ENCODE peak calls at places on chromosomes 5 and 9, in nine cellular contexts. N is BJ; H is T-helper 2 cell; O is HEK293T; P is CD4-positive, CD25-positive, alpha-beta regulatory T cell; Q is activated CD8-positive, alpha-beta memory T cell treated with anti-CD3 and anti-CD28 coated beads for 1 hour; Z is omental fat pad; D is AG08395; U is NCI-H1092. G is an unnamed sample.

GRCh38 chr5:36575367-36575781 is 31.0 kb upstream of the SLC1A3 start:
- DNase-seq in N (no peak), H (no peak), O (no peak), P (no peak), Q (no peak), Z (no peak), D (peak), U (no peak), G (peak)

GRCh38 chr5:179733764-179734126 is 1.1 kb downstream of the MAML1 start:
- DNase-seq in N (no peak), H (no peak), O (no peak), P (no peak), Q (no peak), Z (no peak), D (peak), U (no peak), G (peak)

GRCh38 chr9:21611896-21612295 is 129.8 kb upstream of the IFNE start:
- DNase-seq in N (no peak), H (peak), O (no peak), P (no peak), Q (no peak), Z (no peak), D (no peak), U (no peak), G (no peak)

GRCh38 chr9:72443855-72444254 is 77.6 kb upstream of the TMC1 start:
- DNase-seq in N (no peak), H (no peak), O (no peak), P (no peak), Q (no peak), Z (no peak), D (no peak), U (no peak), G (no peak)

GRCh38 chr9:124005372-124005771 is 6.2 kb upstream of the LHX2 start:
- DNase-seq in N (no peak), H (no peak), O (no peak), P (no peak), Q (no peak), Z (no peak), D (no peak), U (no peak), G (no peak)

GRCh38 chr9:99873531-99873930 is 32.9 kb upstream of the STX17 start:
- DNase-seq in N (peak), H (no peak), O (no peak), P (no peak), Q (no peak), Z (no peak), D (peak), U (no peak), G (peak)

GRCh38 chr5:165565921-165566320 is 2060.5 kb downstream of the MAT2B start:
- DNase-seq in N (no peak), H (no peak), O (no peak), P (no peak), Q (no peak), Z (no peak), D (no peak), U (no peak), G (no peak)

GRCh38 chr5:177116631-177117373 is 16.8 kb upstream of the NSD1 start:
- DNase-seq in N (no peak), H (peak), O (no peak), P (peak), Q (peak), Z (peak), D (peak), U (no peak), G (peak)

GRCh38 chr5:157649091-157649490 is 3.1 kb downstream of the SOX30 start:
- DNase-seq in N (no peak), H (no peak), O (no peak), P (no peak), Q (no peak), Z (no peak), D (no peak), U (no peak), G (no peak)

GRCh38 chr9:80061940-80062339 is 490.2 kb downstream of the TLE4 start:
- DNase-seq in N (peak), H (no peak), O (no peak), P (no peak), Q (no peak), Z (no peak), D (peak), U (no peak), G (peak)

GRCh38 chr5:175246242-175246891 is 197.6 kb downstream of the DRD1 start:
- DNase-seq in N (peak), H (no peak), O (no peak), P (no peak), Q (no peak), Z (no peak), D (peak), U (no peak), G (peak)

GRCh38 chr5:179766021-179766725 is 27.6 kb upstream of the LTC4S start:
- DNase-seq in N (no peak), H (no peak), O (no peak), P (no peak), Q (no peak), Z (no peak), D (peak), U (no peak), G (no peak)

GRCh38 chr9:36888551-36888950 is 145.5 kb downstream of the PAX5 start:
- DNase-seq in N (no peak), H (no peak), O (no peak), P (no peak), Q (no peak), Z (no peak), D (no peak), U (no peak), G (no peak)

GRCh38 chr5:3024541-3024940 is 273.1 kb upstream of the IRX2 start:
- DNase-seq in N (no peak), H (no peak), O (no peak), P (no peak), Q (no peak), Z (no peak), D (no peak), U (no peak), G (no peak)

GRCh38 chr9:18896531-18897179 is 136.4 kb downstream of the SAXO1 start:
- DNase-seq in N (no peak), H (no peak), O (no peak), P (no peak), Q (no peak), Z (no peak), D (no peak), U (no peak), G (no peak)

GRCh38 chr5:116970318-116970717 is 395.7 kb upstream of the SEMA6A start:
- DNase-seq in N (no peak), H (no peak), O (peak), P (no peak), Q (no peak), Z (no peak), D (no peak), U (peak), G (no peak)

GRCh38 chr9:116000748-116001329 is 152.8 kb upstream of the PAPPA start:
- DNase-seq in N (no peak), H (no peak), O (peak), P (no peak), Q (no peak), Z (no peak), D (no peak), U (no peak), G (no peak)

GRCh38 chr5:63963080-63963735 is 963 bp upstream of the HTR1A start:
- DNase-seq in N (peak), H (no peak), O (peak), P (no peak), Q (no peak), Z (no peak), D (peak), U (peak), G (peak)

GRCh38 chr9:89360465-89360864 is 42.2 kb downstream of the SECISBP2 start:
- DNase-seq in N (no peak), H (no peak), O (no peak), P (no peak), Q (no peak), Z (no peak), D (no peak), U (peak), G (no peak)

GRCh38 chr5:541888-542692 is 17.8 kb upstream of the SLC9A3 start:
- DNase-seq in N (no peak), H (no peak), O (no peak), P (no peak), Q (no peak), Z (no peak), D (no peak), U (no peak), G (no peak)

GRCh38 chr9:96719538-96720315 is 58.2 kb downstream of the ZNF510 start:
- DNase-seq in N (no peak), H (no peak), O (no peak), P (no peak), Q (no peak), Z (no peak), D (no peak), U (peak), G (no peak)

GRCh38 chr9:2638871-2639673 is 17.5 kb downstream of the VLDLR start:
- DNase-seq in N (no peak), H (no peak), O (no peak), P (no peak), Q (no peak), Z (no peak), D (no peak), U (no peak), G (no peak)

GRCh38 chr9:86660146-86660545 is 287.2 kb downstream of the GAS1 start:
- DNase-seq in N (peak), H (no peak), O (no peak), P (no peak), Q (no peak), Z (no peak), D (peak), U (no peak), G (peak)

GRCh38 chr5:67878911-67879310 is 336.6 kb upstream of the PIK3R1 start:
- DNase-seq in N (no peak), H (no peak), O (no peak), P (no peak), Q (no peak), Z (no peak), D (no peak), U (no peak), G (no peak)